ENCODE peak calls at places on chromosome 20, in five cellular contexts. E, V, I, J and Z are unnamed samples.

GRCh38 chr20:5535211-5535756 is 214.9 kb upstream of the SHLD1 start:
- DNase-seq in J (no peak), E (no peak), V (no peak), I (no peak), Z (no peak)

GRCh38 chr20:43003318-43003928 is 186.3 kb downstream of the PTPRT start:
- DNase-seq in I (no peak), V (no peak), E (no peak), J (no peak), Z (no peak)

GRCh38 chr20:6485376-6485775 is 282.1 kb upstream of the BMP2 start:
- DNase-seq in V (no peak), E (no peak), I (no peak), J (no peak), Z (no peak)

GRCh38 chr20:58651823-58652605 is 931 bp downstream of the STX16 start:
- DNase-seq in I (no peak), E (peak; percentile 55), J (peak; percentile 32), V (peak; percentile 44), Z (peak; percentile 95)

GRCh38 chr20:48285656-48286055 is 500.4 kb upstream of the SULF2 start:
- DNase-seq in I (no peak), J (no peak), E (no peak), V (no peak), Z (no peak)

GRCh38 chr20:16846011-16846410 is 97.9 kb downstream of the OTOR start:
- DNase-seq in I (no peak), E (no peak), J (no peak), V (no peak), Z (no peak)

GRCh38 chr20:47062226-47062880 is 167.7 kb downstream of the EYA2 start:
- DNase-seq in V (no peak), E (no peak), J (no peak), I (no peak), Z (no peak)

GRCh38 chr20:60214901-60215522 is 256.8 kb downstream of the CDH26 start:
- DNase-seq in E (no peak), V (no peak), J (no peak), I (no peak), Z (no peak)

GRCh38 chr20:19692100-19692499 is 66.0 kb upstream of the RIN2 start:
- DNase-seq in I (no peak), V (no peak), J (no peak), E (no peak), Z (no peak)

GRCh38 chr20:9689041-9689440 is 149.8 kb downstream of the PAK5 start:
- DNase-seq in V (no peak), J (no peak), I (no peak), E (no peak), Z (peak; percentile 57)

GRCh38 chr20:52972965-52973819 is 1.0 kb downstream of the TSHZ2 start:
- DNase-seq in J (no peak), I (no peak), V (peak; percentile 18), E (peak; percentile 28), Z (peak; percentile 78)

GRCh38 chr20:59729476-59729875 is 125.1 kb downstream of the PHACTR3 start:
- DNase-seq in I (no peak), V (no peak), J (no peak), E (no peak), Z (peak; percentile 13)

GRCh38 chr20:45254867-45255266 is 503 bp upstream of the SLPI start:
- DNase-seq in I (no peak), E (no peak), J (no peak), V (no peak), Z (no peak)

GRCh38 chr20:53428997-53429396 is 164.6 kb downstream of the ZNF217 start:
- DNase-seq in E (no peak), J (no peak), V (no peak), I (no peak), Z (no peak)

GRCh38 chr20:59810376-59811187 is 122.9 kb downstream of the SYCP2 start:
- DNase-seq in J (no peak), I (no peak), V (no peak), E (no peak), Z (peak; percentile 37)

GRCh38 chr20:51711426-51711825 is 56.8 kb downstream of the ATP9A start:
- DNase-seq in I (no peak), V (no peak), E (no peak), J (no peak), Z (no peak)

GRCh38 chr20:51710503-51710902 is 57.7 kb downstream of the ATP9A start:
- DNase-seq in I (no peak), J (no peak), V (no peak), E (no peak), Z (no peak)

GRCh38 chr20:51713213-51713598 is 55.0 kb downstream of the ATP9A start:
- DNase-seq in I (no peak), E (no peak), V (no peak), J (no peak), Z (no peak)

GRCh38 chr20:51715028-51715872 is 52.9 kb downstream of the ATP9A start:
- DNase-seq in J (no peak), I (no peak), V (no peak), E (no peak), Z (no peak)

GRCh38 chr20:51712501-51713212 is 55.5 kb downstream of the ATP9A start:
- DNase-seq in J (no peak), V (peak; percentile 26), I (peak; percentile 25), E (peak; percentile 29), Z (peak; percentile 82)
- TF ChIP-seq CTCF in J (peak; percentile 31), V (peak; percentile 16), I (peak; percentile 46), E (peak; percentile 45), Z (peak; percentile 82)

GRCh38 chr20:63153254-63154221 is 62.4 kb downstream of the YTHDF1 start:
- DNase-seq in J (no peak), E (peak; percentile 1), I (no peak), V (no peak), Z (no peak)

GRCh38 chr20:63154395-63154794 is 61.5 kb downstream of the YTHDF1 start:
- DNase-seq in V (no peak), E (no peak), I (no peak), J (no peak), Z (no peak)

GRCh38 chr20:63151554-63152321 is 64.2 kb downstream of the YTHDF1 start:
- DNase-seq in J (no peak), E (peak; percentile 1), V (no peak), I (no peak), Z (no peak)

GRCh38 chr20:63150911-63151531 is 64.9 kb downstream of the YTHDF1 start:
- DNase-seq in I (no peak), J (no peak), E (no peak), V (no peak), Z (no peak)

GRCh38 chr20:63152322-63153253 is 63.3 kb downstream of the YTHDF1 start:
- DNase-seq in J (no peak), E (peak; percentile 8), V (no peak), I (no peak), Z (no peak)
- H3K27me3 ChIP-seq in J (peaks cover 89% of the 10 kb centered on the region), E (no peaks in the 10 kb centered on the region), V (peaks cover 17% of the 10 kb centered on the region), I (no peaks in the 10 kb centered on the region), Z (no peaks in the 10 kb centered on the region)

DNA sequence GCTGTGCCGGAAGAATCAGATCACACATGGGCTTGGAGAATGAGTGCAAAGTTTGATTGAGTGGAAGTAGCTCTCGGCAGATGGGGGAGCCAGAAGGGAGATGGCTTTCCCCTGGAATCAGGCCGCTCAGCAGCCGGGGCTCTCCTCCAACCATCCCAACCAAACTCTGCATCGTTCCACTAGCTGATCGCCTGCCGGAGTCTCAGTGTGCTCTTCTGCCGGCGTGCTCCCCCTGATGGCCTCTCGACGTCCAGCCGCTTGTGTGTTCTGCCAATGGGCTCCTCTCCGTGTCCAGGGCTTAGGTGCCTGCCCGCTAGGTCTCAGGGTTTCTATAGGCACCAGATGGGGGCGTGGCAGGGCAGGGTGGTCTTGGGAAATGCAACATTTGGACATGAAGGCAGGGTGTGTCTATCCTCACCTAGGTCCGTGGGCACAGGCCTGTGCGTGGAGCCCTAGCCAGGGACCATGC is 4.9 kb upstream of the BIRC7 start:
- DNase-seq in E (peak; percentile 65), V (peak; percentile 53), I (peak; percentile 85), J (peak; percentile 47), Z (peak; percentile 92)
- H3K4me3 ChIP-seq in E (no peak overlapping the region), V (no peak overlapping the region), I (no peak overlapping the region), J (no peak overlapping the region), Z (no peak overlapping the region)

DNA sequence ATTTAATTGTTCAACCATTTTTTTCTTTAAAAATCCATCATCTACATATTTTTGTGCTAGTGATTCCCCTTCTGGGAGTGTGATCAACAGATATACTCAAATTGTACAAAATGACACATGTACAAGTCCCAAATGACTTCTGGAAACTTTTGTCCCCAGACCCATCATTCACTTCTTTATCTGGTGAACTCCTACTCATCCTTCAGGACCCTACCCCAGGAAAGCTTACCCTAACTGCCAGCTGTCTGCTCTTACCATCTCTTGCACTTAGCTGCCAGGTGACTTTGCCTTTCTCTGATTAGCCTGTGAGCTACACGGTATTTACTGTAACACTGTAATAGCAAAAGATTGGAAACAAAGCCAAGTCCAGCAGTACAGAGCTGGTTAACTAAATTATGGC is 55.3 kb downstream of the JPH2 start:
- DNase-seq in V (no peak), E (no peak), J (no peak), I (no peak), Z (peak; percentile 7)
- TF ChIP-seq CTCF in V (no peak), E (no peak), J (no peak), I (no peak), Z (no peak)

GRCh38 chr20:37422791-37423286 is 76.9 kb downstream of the SRC start:
- DNase-seq in E (no peak), J (no peak), V (no peak), I (no peak), Z (no peak)
- H3K27me3 ChIP-seq in E (no peaks in the 10 kb centered on the region), J (peaks cover 67% of the 10 kb centered on the region), V (no peaks in the 10 kb centered on the region), I (no peaks in the 10 kb centered on the region), Z (no peaks in the 10 kb centered on the region)